ENCODE peak calls at places on chromosome 16, in four cellular contexts. L is psoas muscle, S is progenitor cell of endocrine pancreas, E is brain microvascular endothelial cell. C is an unnamed sample.
A peak's percentile ranks its signal among the peaks of the same experiment; 100 is the strongest.

GRCh38 chr16:11094075-11094593 is 149.8 kb downstream of the CLEC16A start:
- DNase-seq in L (no peak), E (no peak), S (no peak), C (peak; percentile 76)

GRCh38 chr16:49928176-49928892 is 72.4 kb upstream of the ZNF423 start:
- DNase-seq in L (no peak), S (no peak), E (no peak), C (no peak)

GRCh38 chr16:24562811-24563210 is 23.4 kb downstream of the RBBP6 start:
- DNase-seq in L (no peak), E (no peak), S (no peak), C (no peak)

GRCh38 chr16:77434365-77435239 is at the start of gene ADAMTS18:
- DNase-seq in S (peak; percentile 43), E (no peak), L (no peak), C (no peak)

GRCh38 chr16:22189473-22190168 is 16.5 kb upstream of the EEF2K start:
- DNase-seq in S (no peak), L (peak; percentile 65), E (no peak), C (peak; percentile 35)

GRCh38 chr16:78756189-78756661 is 656.8 kb downstream of the WWOX start:
- DNase-seq in S (no peak), E (no peak), L (no peak), C (no peak)

GRCh38 chr16:57167951-57168350 is 17.9 kb downstream of the PSME3IP1 start:
- DNase-seq in L (no peak), E (peak; percentile 57), S (no peak), C (peak; percentile 91)

GRCh38 chr16:67100569-67101300 is 9.0 kb upstream of the PHAF1 start:
- DNase-seq in E (no peak), L (no peak), S (no peak), C (peak; percentile 69)

GRCh38 chr16:68275611-68276191 is 11.4 kb downstream of the SLC7A6 start:
- DNase-seq in S (no peak), L (no peak), E (no peak), C (no peak)

GRCh38 chr16:64866026-64866425 is 255.8 kb downstream of the CDH11 start:
- DNase-seq in E (peak; percentile 31), S (no peak), L (no peak), C (peak; percentile 56)

GRCh38 chr16:30761427-30761927 is 385 bp downstream of the CFAP119 start:
- DNase-seq in S (peak; percentile 23), E (no peak), L (peak; percentile 46), C (peak; percentile 20)

GRCh38 chr16:31427441-31428276 is 501 bp downstream of the COX6A2 start:
- DNase-seq in S (no peak), E (no peak), L (peak; percentile 80), C (peak; percentile 29)

GRCh38 chr16:88331989-88332920 is 50.5 kb upstream of the ZNF469 start:
- DNase-seq in S (no peak), E (peak; percentile 99), L (peak; percentile 90), C (peak; percentile 100)

GRCh38 chr16:78390070-78390469 is 290.6 kb downstream of the WWOX start:
- DNase-seq in L (no peak), S (no peak), E (no peak), C (no peak)

GRCh38 chr16:23333034-23333579 is 31.0 kb downstream of the SCNN1B start:
- DNase-seq in S (no peak), L (no peak), E (no peak), C (no peak)

GRCh38 chr16:87201052-87201451 is 116.1 kb downstream of the C16orf95 start:
- DNase-seq in E (peak; percentile 99), L (peak; percentile 60), S (no peak), C (peak; percentile 100)

GRCh38 chr16:21001262-21001661 is 100.7 kb downstream of the LYRM1 start:
- DNase-seq in L (no peak), S (no peak), E (peak; percentile 8), C (peak; percentile 33)

GRCh38 chr16:82755570-82756282 is 129.0 kb downstream of the CDH13 start:
- DNase-seq in L (no peak), S (no peak), E (no peak), C (peak; percentile 50)

GRCh38 chr16:89844739-89845339 is 16.6 kb downstream of the SPIRE2 start:
- DNase-seq in E (no peak), L (no peak), S (no peak), C (no peak)

GRCh38 chr16:11256657-11257130 is 690 bp upstream of the SOCS1 start:
- DNase-seq in L (peak; percentile 71), E (no peak), S (peak; percentile 42), C (peak; percentile 31)

GRCh38 chr16:76661691-76662090 is 384.5 kb downstream of the CNTNAP4 start:
- DNase-seq in S (no peak), E (no peak), L (no peak), C (no peak)

GRCh38 chr16:59259964-59260348 is 525.8 kb upstream of the GOT2 start:
- DNase-seq in E (no peak), L (no peak), S (no peak), C (no peak)

GRCh38 chr16:79267781-79268180 is 332.8 kb downstream of the MAF start:
- DNase-seq in L (no peak), E (no peak), S (no peak), C (no peak)

GRCh38 chr16:87835882-87836331 is 33.4 kb downstream of the SLC7A5 start:
- DNase-seq in E (no peak), L (no peak), S (no peak), C (no peak)

GRCh38 chr16:61050547-61050946 is 985.7 kb downstream of the CDH8 start:
- DNase-seq in S (no peak), L (no peak), E (no peak), C (no peak)

GRCh38 chr16:55502801-55503366 is 6.0 kb upstream of the LPCAT2 start:
- DNase-seq in L (peak; percentile 85), S (no peak), E (peak; percentile 64), C (peak; percentile 92)

GRCh38 chr16:67579686-67580085 is 17.4 kb downstream of the CTCF start:
- DNase-seq in E (no peak), L (no peak), S (no peak), C (no peak)

DNA sequence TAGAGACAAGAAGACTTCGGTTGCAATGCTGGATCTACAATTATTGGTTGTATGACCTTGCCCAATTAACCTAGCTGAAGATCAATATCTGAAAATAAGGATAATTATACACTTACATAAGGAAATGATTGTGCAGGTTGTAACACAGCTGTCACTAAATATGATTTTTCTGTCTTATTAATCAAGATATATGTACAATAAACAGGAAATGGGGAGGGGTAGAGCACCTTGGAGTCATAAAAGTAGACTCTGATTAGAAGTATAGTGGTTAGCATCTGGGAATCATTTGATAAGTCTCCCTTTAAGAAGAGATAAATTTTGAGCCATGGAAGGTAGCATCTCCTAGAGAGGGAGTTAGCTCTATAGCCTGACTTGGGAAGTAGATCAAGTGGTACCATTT is 369.2 kb downstream of the SHISA9 start:
- DNase-seq in L (no peak), S (no peak), E (no peak), C (no peak)
- TF ChIP-seq CTCF in L (no peak), S (no peak), E (no peak), C (no peak)

GRCh38 chr16:85471469-85472431 is 141.4 kb upstream of the GSE1 start:
- DNase-seq in S (no peak), E (no peak), L (no peak), C (no peak)
- TF ChIP-seq CTCF in S (no peak), E (no peak), L (no peak), C (peak; percentile 13)

GRCh38 chr16:19478505-19478904 is 43.4 kb downstream of the GDE1 start:
- DNase-seq in S (no peak), E (no peak), L (no peak), C (no peak)

GRCh38 chr16:19479302-19479721 is 42.6 kb downstream of the GDE1 start:
- DNase-seq in E (no peak), S (no peak), L (no peak), C (no peak)

GRCh38 chr16:19472487-19472886 is 49.4 kb downstream of the GDE1 start:
- DNase-seq in L (no peak), S (no peak), E (no peak), C (no peak)

DNA sequence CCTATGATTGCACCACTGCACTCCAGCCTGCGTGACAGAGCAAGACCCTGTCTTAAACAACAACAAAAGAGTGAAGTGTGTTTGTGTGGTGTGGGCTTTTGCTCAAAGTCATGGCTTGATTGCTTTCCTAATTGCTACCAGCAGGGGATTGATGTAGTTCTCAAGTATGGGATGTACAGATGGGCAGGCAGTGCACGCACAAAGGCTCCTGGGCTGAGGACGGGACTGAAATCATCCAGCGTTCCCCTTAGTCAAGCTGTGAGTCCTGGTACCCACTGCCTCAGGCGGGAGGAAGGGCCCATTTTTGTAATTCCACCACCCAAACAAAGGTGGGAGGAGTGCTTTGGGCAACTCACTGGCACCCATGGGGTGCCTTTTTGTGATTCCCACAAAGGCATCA is 47.3 kb downstream of the GDE1 start:
- DNase-seq in E (no peak), S (no peak), L (no peak), C (no peak)
- TF ChIP-seq CTCF in E (no peak), S (no peak), L (no peak), C (no peak)

GRCh38 chr16:70679653-70680494 is 6.0 kb downstream of the MTSS2 start:
- DNase-seq in E (no peak), L (peak; percentile 47), S (no peak), C (no peak)
- TF ChIP-seq CTCF in E (peak; percentile 34), L (peak; percentile 58), S (peak; percentile 58), C (peak; percentile 36)

GRCh38 chr16:16062023-16062932 is 112.9 kb downstream of the ABCC1 start:
- DNase-seq in L (no peak), E (no peak), S (no peak), C (no peak)
- TF ChIP-seq CTCF in L (no peak), E (peak; percentile 21), S (no peak), C (peak; percentile 29)

DNA sequence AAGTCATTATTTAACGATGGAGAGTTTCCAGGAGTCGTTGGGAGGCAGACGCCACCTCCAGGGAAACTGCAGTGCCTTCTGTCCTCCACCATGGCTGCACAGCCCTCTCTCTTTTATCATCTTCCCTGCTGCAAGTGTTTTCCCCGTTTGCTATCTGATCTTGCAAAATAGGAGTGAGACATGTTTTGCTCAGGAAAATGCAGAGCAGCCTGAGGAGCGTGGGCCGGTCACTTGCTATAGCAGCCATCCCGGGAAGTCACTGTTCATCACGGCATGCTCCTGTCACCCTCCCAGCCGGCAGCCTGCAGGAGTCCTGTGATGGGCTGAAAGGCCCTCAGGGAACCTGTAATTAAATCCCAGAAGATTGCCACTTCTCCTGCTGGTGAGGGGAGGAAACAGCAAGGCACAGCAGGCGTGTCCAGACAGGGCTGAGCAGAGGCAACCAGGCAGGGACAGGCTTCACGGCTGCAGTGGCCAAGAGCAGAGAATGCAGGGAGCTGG is 143.1 kb downstream of the GSG1L start:
- DNase-seq in S (peak; percentile 29), L (no peak), E (no peak), C (peak; percentile 17)
- TF ChIP-seq CTCF in S (peak; percentile 43), L (no peak), E (peak; percentile 34), C (peak; percentile 52)

DNA sequence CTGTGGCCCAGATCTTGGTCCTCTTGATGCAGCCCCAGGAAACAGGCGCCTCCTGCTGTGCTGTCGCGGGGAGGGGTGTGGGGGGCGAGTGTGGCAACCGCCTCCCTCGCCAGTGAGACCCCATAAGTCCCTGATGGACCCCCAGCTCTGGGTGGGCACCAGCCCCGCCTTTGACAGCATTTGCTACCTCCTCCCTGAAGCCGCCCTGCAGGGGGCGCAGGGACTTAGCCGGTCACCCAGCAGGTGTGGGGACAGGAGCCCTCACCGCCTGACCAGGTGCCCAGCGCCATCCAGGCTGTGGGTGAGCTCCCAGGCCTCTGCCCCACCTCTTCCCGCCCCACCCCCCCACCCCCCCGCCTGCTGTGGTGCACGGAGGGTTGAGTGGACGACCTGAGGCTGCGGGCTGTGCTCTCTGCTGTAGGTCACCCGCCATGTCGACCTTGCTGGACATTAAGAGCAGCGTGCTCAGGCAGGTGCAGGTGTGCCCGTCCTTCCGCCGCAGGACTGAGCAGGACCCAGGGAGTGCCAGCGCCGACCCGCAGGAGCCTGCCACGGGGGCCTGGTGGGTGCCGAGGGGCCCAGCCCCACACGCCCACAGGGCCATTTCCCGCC is 4.8 kb downstream of the BAIAP3 start:
- DNase-seq in L (no peak), E (no peak), S (peak; percentile 62), C (no peak)
- TF ChIP-seq CTCF in L (peak; percentile 28), E (peak; percentile 59), S (peak; percentile 68), C (peak; percentile 40)

GRCh38 chr16:1145383-1146100 is 7.4 kb upstream of the CACNA1H start:
- DNase-seq in E (no peak), S (no peak), L (no peak), C (peak; percentile 21)
- TF ChIP-seq CTCF in E (no peak), S (no peak), L (no peak), C (no peak)